ENCODE peak calls at places on chromosomes 1 and 21, in seven cellular contexts. One of them, this sample, is unnamed.
A peak's percentile ranks its signal among the peaks of the same experiment; 100 is the strongest.

GRCh38 chr1:105914403-105914802 is 1142.1 kb upstream of the PRMT6 start:
- DNase-seq in HTR-8/SVneo: no peak
- DNase-seq in H7: no peak
- DNase-seq in kidney tubule cell: no peak
- DNase-seq in NCI-H1105 treated with DMSO at 0.1 percent for 48 hours: no peak
- DNase-seq in fibroblast of gingiva: no peak
- DNase-seq in posterior cingulate gyrus: no peak
- DNase-seq in this sample: no peak

GRCh38 chr1:241847540-241847795 is 536 bp upstream of the EXO1 start:
- DNase-seq in HTR-8/SVneo: no peak
- DNase-seq in H7: no peak
- DNase-seq in kidney tubule cell: no peak
- DNase-seq in NCI-H1105 treated with DMSO at 0.1 percent for 48 hours: no peak
- DNase-seq in fibroblast of gingiva: no peak
- DNase-seq in posterior cingulate gyrus: no peak
- DNase-seq in this sample: no peak

GRCh38 chr1:91851130-91852010 is 34.6 kb downstream of the TGFBR3 start:
- DNase-seq in HTR-8/SVneo: no peak
- DNase-seq in H7: no peak
- DNase-seq in kidney tubule cell: peak; percentile 77
- DNase-seq in NCI-H1105 treated with DMSO at 0.1 percent for 48 hours: peak; percentile 98
- DNase-seq in fibroblast of gingiva: peak; percentile 76
- DNase-seq in posterior cingulate gyrus: peak; percentile 9
- DNase-seq in this sample: peak; percentile 85

GRCh38 chr1:30900931-30901560 is 7.5 kb downstream of the SDC3 start:
- DNase-seq in HTR-8/SVneo: no peak
- DNase-seq in H7: peak; percentile 41
- DNase-seq in kidney tubule cell: no peak
- DNase-seq in NCI-H1105 treated with DMSO at 0.1 percent for 48 hours: no peak
- DNase-seq in fibroblast of gingiva: no peak
- DNase-seq in posterior cingulate gyrus: no peak
- DNase-seq in this sample: no peak

GRCh38 chr1:89085781-89086180 is 20.8 kb upstream of the GBP1 start:
- DNase-seq in HTR-8/SVneo: no peak
- DNase-seq in H7: peak; percentile 57
- DNase-seq in kidney tubule cell: no peak
- DNase-seq in NCI-H1105 treated with DMSO at 0.1 percent for 48 hours: no peak
- DNase-seq in fibroblast of gingiva: peak; percentile 51
- DNase-seq in posterior cingulate gyrus: no peak
- DNase-seq in this sample: no peak

GRCh38 chr1:39116868-39117728 is 87.4 kb upstream of the MACF1 start:
- DNase-seq in HTR-8/SVneo: no peak
- DNase-seq in H7: no peak
- DNase-seq in kidney tubule cell: peak; percentile 48
- DNase-seq in NCI-H1105 treated with DMSO at 0.1 percent for 48 hours: peak; percentile 8
- DNase-seq in fibroblast of gingiva: no peak
- DNase-seq in posterior cingulate gyrus: no peak
- DNase-seq in this sample: peak; percentile 65

GRCh38 chr21:46610018-46610701 is 5.3 kb upstream of the S100B start:
- DNase-seq in HTR-8/SVneo: no peak
- DNase-seq in H7: no peak
- DNase-seq in kidney tubule cell: no peak
- DNase-seq in NCI-H1105 treated with DMSO at 0.1 percent for 48 hours: no peak
- DNase-seq in fibroblast of gingiva: no peak
- DNase-seq in posterior cingulate gyrus: no peak
- DNase-seq in this sample: no peak

GRCh38 chr1:111605553-111605952 is 14.0 kb upstream of the RAP1A start:
- DNase-seq in HTR-8/SVneo: no peak
- DNase-seq in H7: no peak
- DNase-seq in kidney tubule cell: no peak
- DNase-seq in NCI-H1105 treated with DMSO at 0.1 percent for 48 hours: no peak
- DNase-seq in fibroblast of gingiva: peak; percentile 74
- DNase-seq in posterior cingulate gyrus: no peak
- DNase-seq in this sample: no peak

GRCh38 chr21:28086861-28087581 is 905.7 kb downstream of the LTN1 start:
- DNase-seq in HTR-8/SVneo: no peak
- DNase-seq in H7: no peak
- DNase-seq in kidney tubule cell: no peak
- DNase-seq in NCI-H1105 treated with DMSO at 0.1 percent for 48 hours: no peak
- DNase-seq in fibroblast of gingiva: no peak
- DNase-seq in posterior cingulate gyrus: no peak
- DNase-seq in this sample: no peak

GRCh38 chr1:32651461-32652073 is 559 bp downstream of the RBBP4 start:
- DNase-seq in HTR-8/SVneo: no peak
- DNase-seq in H7: no peak
- DNase-seq in kidney tubule cell: no peak
- DNase-seq in NCI-H1105 treated with DMSO at 0.1 percent for 48 hours: no peak
- DNase-seq in fibroblast of gingiva: no peak
- DNase-seq in posterior cingulate gyrus: no peak
- DNase-seq in this sample: no peak

GRCh38 chr1:232591344-232591743 is 38.6 kb downstream of the SIPA1L2 start:
- DNase-seq in HTR-8/SVneo: no peak
- DNase-seq in H7: no peak
- DNase-seq in kidney tubule cell: no peak
- DNase-seq in NCI-H1105 treated with DMSO at 0.1 percent for 48 hours: no peak
- DNase-seq in fibroblast of gingiva: no peak
- DNase-seq in posterior cingulate gyrus: no peak
- DNase-seq in this sample: no peak

GRCh38 chr1:5164155-5164554 is 509.7 kb downstream of the AJAP1 start:
- DNase-seq in HTR-8/SVneo: no peak
- DNase-seq in H7: no peak
- DNase-seq in kidney tubule cell: peak; percentile 20
- DNase-seq in NCI-H1105 treated with DMSO at 0.1 percent for 48 hours: no peak
- DNase-seq in fibroblast of gingiva: no peak
- DNase-seq in posterior cingulate gyrus: no peak
- DNase-seq in this sample: no peak

GRCh38 chr21:23644768-23645167 is 1962.5 kb downstream of the MRPL39 start:
- DNase-seq in HTR-8/SVneo: no peak
- DNase-seq in H7: no peak
- DNase-seq in kidney tubule cell: no peak
- DNase-seq in NCI-H1105 treated with DMSO at 0.1 percent for 48 hours: no peak
- DNase-seq in fibroblast of gingiva: no peak
- DNase-seq in posterior cingulate gyrus: no peak
- DNase-seq in this sample: no peak

GRCh38 chr1:153428073-153428638 is 11.8 kb downstream of the S100A7A start:
- DNase-seq in HTR-8/SVneo: no peak
- DNase-seq in H7: no peak
- DNase-seq in kidney tubule cell: no peak
- DNase-seq in NCI-H1105 treated with DMSO at 0.1 percent for 48 hours: no peak
- DNase-seq in fibroblast of gingiva: no peak
- DNase-seq in posterior cingulate gyrus: no peak
- DNase-seq in this sample: no peak